ENCODE peak calls at places on chromosomes 1 and 21, in six cellular contexts. I is MM.1S, Z is GM23248, R is HCT116, V is neural progenitor cell, U is GM23338. L is an unnamed sample.

GRCh38 chr1:200400556-200400955 is 9.3 kb downstream of the ZNF281 start:
- DNase-seq in R (no peak), U (no peak), Z (no peak), V (no peak), I (no peak), L (no peak)

GRCh38 chr1:1003618-1004419 is 3.9 kb upstream of the HES4 start:
- DNase-seq in U (no peak), V (no peak), R (no peak), Z (no peak), I (no peak), L (no peak)

GRCh38 chr21:35072960-35073359 is 23.9 kb upstream of the RUNX1 start:
- DNase-seq in R (no peak), Z (peak; percentile 55), V (no peak), I (no peak), U (no peak), L (no peak)

GRCh38 chr1:227885135-227885647 is 62.5 kb downstream of the WNT9A start:
- DNase-seq in I (no peak), U (no peak), V (no peak), R (no peak), Z (no peak), L (peak; percentile 29)

GRCh38 chr1:14996133-14997050 is 157.2 kb upstream of the TMEM51 start:
- DNase-seq in R (peak; percentile 67), U (no peak), Z (peak; percentile 86), V (peak; percentile 54), I (no peak), L (peak; percentile 37)

GRCh38 chr1:166905930-166906329 is 29.9 kb upstream of the TADA1 start:
- DNase-seq in Z (peak; percentile 46), V (no peak), I (no peak), U (no peak), R (no peak), L (no peak)

GRCh38 chr1:1167416-1168155 is 6.1 kb upstream of the TTLL10 start:
- DNase-seq in R (no peak), U (no peak), I (no peak), Z (no peak), V (no peak), L (no peak)

GRCh38 chr1:154420172-154420571 is 15.0 kb downstream of the IL6R start:
- DNase-seq in U (no peak), R (no peak), Z (peak; percentile 96), I (peak; percentile 89), V (no peak), L (peak; percentile 46)

GRCh38 chr21:36642777-36643176 is 56.1 kb upstream of the SIM2 start:
- DNase-seq in I (no peak), R (no peak), Z (no peak), U (no peak), V (no peak), L (no peak)

GRCh38 chr1:237232501-237232900 is 190.5 kb downstream of the RYR2 start:
- DNase-seq in U (no peak), V (no peak), I (no peak), Z (no peak), R (no peak), L (no peak)

GRCh38 chr21:30194701-30195299 is 21.1 kb downstream of the CLDN8 start:
- DNase-seq in U (peak; percentile 81), R (no peak), Z (peak; percentile 50), V (peak; percentile 74), I (peak; percentile 54), L (peak; percentile 18)

GRCh38 chr1:151733126-151733525 is 11.8 kb downstream of the RIIAD1 start:
- DNase-seq in U (no peak), R (no peak), Z (no peak), I (no peak), V (no peak), L (no peak)

GRCh38 chr1:216600730-216601426 is 122.4 kb downstream of the ESRRG start:
- DNase-seq in Z (peak; percentile 87), R (no peak), I (peak; percentile 36), U (peak; percentile 89), V (peak; percentile 85), L (peak; percentile 88)

GRCh38 chr1:28056129-28056925 is 32.1 kb downstream of the EYA3 start:
- DNase-seq in U (no peak), R (no peak), I (no peak), Z (no peak), V (no peak), L (no peak)

GRCh38 chr1:244092293-244093264 is 41.5 kb downstream of the ZBTB18 start:
- DNase-seq in V (no peak), Z (peak; percentile 83), U (no peak), I (no peak), R (no peak), L (no peak)

GRCh38 chr21:20603236-20603635 is 395.0 kb upstream of the NCAM2 start:
- DNase-seq in U (no peak), R (no peak), Z (no peak), V (no peak), I (no peak), L (no peak)

GRCh38 chr1:154129392-154129970 is 25.4 kb downstream of the NUP210L start:
- DNase-seq in R (no peak), Z (peak; percentile 47), V (no peak), U (no peak), I (no peak), L (no peak)

GRCh38 chr1:42924249-42925131 is 34.2 kb downstream of the SLC2A1 start:
- DNase-seq in R (peak; percentile 82), I (peak; percentile 91), V (peak; percentile 99), Z (peak; percentile 96), U (peak; percentile 98), L (peak; percentile 96)

GRCh38 chr1:160101037-160101716 is 2.8 kb upstream of the IGSF8 start:
- DNase-seq in Z (peak; percentile 87), I (peak; percentile 69), U (peak; percentile 91), V (peak; percentile 88), R (peak; percentile 64), L (peak; percentile 86)

GRCh38 chr1:87243573-87243972 is 85.1 kb upstream of the LMO4 start:
- DNase-seq in R (no peak), U (no peak), Z (peak; percentile 59), I (no peak), V (no peak), L (no peak)

GRCh38 chr1:164699815-164700491 is 141.0 kb downstream of the PBX1 start:
- DNase-seq in Z (peak; percentile 61), R (no peak), V (no peak), I (no peak), U (no peak), L (no peak)

GRCh38 chr1:231216515-231216914 is 24.5 kb upstream of the GNPAT start:
- DNase-seq in R (no peak), Z (no peak), I (no peak), V (no peak), U (peak; percentile 30), L (no peak)
- TF ChIP-seq EZH2phosphoT487 in R (no peak), Z (no peak), I (no peak), V (no peak), U (no peak), L (no peak)

DNA sequence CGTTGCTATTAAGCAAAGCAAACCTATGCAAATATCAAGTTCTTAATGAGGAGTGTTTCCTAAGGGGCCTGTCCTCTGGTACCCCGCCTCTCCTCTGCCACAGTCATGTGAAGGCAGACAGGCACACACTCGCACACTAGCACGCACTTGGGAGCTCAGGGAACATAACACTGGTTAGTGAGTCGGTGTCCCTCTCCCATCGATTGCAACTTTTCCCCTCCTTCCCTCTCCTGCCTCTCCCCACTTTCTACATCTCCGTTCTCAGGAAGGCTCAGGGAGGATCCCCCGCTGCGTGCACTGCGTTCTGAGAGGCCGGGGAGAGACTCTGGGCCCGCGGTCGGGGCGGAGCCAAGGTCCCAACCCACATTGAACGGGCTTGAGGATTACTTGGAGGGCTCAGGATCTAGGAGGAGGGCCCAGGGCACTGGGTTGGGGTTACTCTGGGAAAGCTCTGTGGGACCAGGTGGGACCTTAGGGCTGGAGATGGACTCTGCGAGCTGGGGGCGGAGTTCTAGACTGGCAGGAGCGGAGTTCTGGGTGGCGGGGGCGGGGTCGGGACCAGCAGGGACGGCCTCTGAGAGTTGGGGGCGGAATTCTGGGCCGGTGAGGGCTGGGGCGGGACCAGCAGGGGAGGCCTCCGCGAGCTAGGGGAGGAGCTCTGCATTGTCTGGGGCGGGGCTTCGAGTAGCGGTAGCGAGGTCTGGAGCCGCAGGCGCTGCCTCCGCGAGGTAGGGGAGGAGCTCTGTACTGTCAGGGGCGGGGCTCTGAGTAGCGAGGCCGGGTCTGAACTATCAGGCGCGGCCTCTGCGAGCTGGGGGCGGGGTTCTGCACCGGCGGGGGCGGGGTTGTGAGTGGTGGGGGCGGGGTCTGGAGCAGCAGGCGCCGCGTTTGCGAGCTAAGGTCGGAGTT is 533 bp upstream of the LEPR start:
- DNase-seq in V (peak; percentile 98), I (peak; percentile 98), Z (peak; percentile 99), R (peak; percentile 96), U (peak; percentile 99), L (peak; percentile 97)
- TF ChIP-seq EZH2phosphoT487 in V (no peak), I (no peak), Z (no peak), R (no peak), U (no peak), L (no peak)

GRCh38 chr1:58870298-58870676 is 86.4 kb upstream of the JUN start:
- DNase-seq in U (no peak), I (no peak), V (no peak), R (no peak), Z (no peak), L (no peak)

GRCh38 chr1:58869638-58870297 is 85.9 kb upstream of the JUN start:
- DNase-seq in Z (no peak), R (no peak), I (no peak), V (no peak), U (no peak), L (no peak)

GRCh38 chr1:58879464-58879863 is 95.6 kb upstream of the JUN start:
- DNase-seq in R (no peak), U (no peak), Z (peak; percentile 66), I (no peak), V (no peak), L (no peak)

GRCh38 chr1:58874327-58874726 is 90.5 kb upstream of the JUN start:
- DNase-seq in U (no peak), Z (peak; percentile 12), I (peak; percentile 59), R (no peak), V (no peak), L (peak; percentile 48)

DNA sequence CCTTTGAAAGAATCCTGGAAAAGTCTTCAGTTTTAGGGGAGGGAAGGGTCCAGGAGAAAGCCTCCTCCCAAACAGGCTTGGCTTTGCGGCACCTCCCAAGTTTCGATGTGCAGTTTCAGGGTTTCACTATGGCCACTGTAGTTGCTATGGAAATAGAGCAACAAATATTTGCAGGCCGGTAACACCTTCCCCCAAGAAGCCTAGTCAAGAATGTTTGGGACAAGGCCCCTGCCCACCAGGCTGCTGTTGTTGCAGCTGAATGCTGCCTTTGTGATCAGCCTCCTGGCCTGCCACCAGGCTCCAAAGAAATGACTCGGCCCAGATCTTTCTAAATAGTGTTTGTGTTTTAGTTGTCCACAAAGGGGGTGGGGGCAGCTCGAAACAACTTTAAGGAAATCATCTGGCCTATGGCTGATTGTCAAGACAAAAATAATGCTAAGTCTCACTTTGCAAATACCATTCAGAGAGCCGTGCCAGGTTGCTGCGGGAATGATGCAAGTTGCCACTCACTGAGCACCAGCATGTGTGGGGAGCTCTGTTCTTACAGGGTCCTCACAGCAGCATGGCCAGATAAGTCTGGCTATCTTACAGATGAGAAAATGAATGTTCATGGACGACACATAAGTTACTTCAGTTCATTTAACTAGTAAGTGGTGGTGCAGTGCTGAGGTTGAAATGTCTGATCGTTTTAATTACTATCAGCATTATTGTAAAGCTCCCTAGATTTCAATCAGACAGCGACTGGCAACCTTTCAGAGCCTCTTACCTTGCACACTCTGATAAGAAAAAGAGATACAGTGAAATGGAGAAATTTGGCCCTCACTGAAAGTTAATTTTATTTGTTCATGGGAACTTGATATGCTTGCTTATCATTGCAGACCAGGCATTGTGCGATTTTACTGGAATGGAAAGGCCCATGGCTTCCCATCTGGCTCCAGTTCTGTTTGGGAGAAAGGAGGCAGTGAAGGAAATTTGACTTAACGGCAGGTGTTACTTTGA is 91.2 kb upstream of the JUN start:
- DNase-seq in I (peak; percentile 73), U (peak; percentile 84), R (no peak), Z (peak; percentile 85), V (peak; percentile 82), L (peak; percentile 46)
- TF ChIP-seq EZH2phosphoT487 in I (no peak), U (no peak), R (no peak), Z (no peak), V (no peak), L (no peak)

GRCh38 chr1:11462224-11462923 is 16.6 kb upstream of the DISP3 start:
- DNase-seq in I (no peak), U (no peak), V (no peak), Z (no peak), R (no peak), L (no peak)
- TF ChIP-seq EZH2phosphoT487 in I (no peak), U (no peak), V (no peak), Z (no peak), R (no peak), L (no peak)

L was measured in SK-N-SH.